ENCODE peak calls at places on chromosome 17, in seven cellular contexts. One of them, this sample, is unnamed.

GRCh38 chr17:70091681-70092080 is 16.7 kb downstream of the KCNJ16 start:
- DNase-seq in stimulated activated CD8-positive, alpha-beta memory T cell treated with anti-CD3 and anti-CD28 coated beads, Interleukin-15, amount 100 ng/mL, for 1 hour: no peak
- DNase-seq in naive thymus-derived CD8-positive, alpha-beta T cell: no peak
- DNase-seq in CD4-positive, alpha-beta T cell: no peak
- DNase-seq in SK-N-SH: no peak
- DNase-seq in T-helper 17 cell: no peak
- DNase-seq in adrenal gland: no peak
- DNase-seq in this sample: no peak

GRCh38 chr17:81003711-81004335 is 12.2 kb downstream of the CHMP6 start:
- DNase-seq in SK-N-SH: peak; percentile 80
- DNase-seq in stimulated activated CD8-positive, alpha-beta memory T cell treated with anti-CD3 and anti-CD28 coated beads, Interleukin-15, amount 100 ng/mL, for 1 hour: no peak
- DNase-seq in naive thymus-derived CD8-positive, alpha-beta T cell: no peak
- DNase-seq in adrenal gland: no peak
- DNase-seq in CD4-positive, alpha-beta T cell: no peak
- DNase-seq in T-helper 17 cell: no peak
- DNase-seq in this sample: no peak

GRCh38 chr17:4833941-4834501 is 881 bp downstream of the MINK1 start:
- DNase-seq in adrenal gland: peak; percentile 57
- DNase-seq in CD4-positive, alpha-beta T cell: no peak
- DNase-seq in SK-N-SH: peak; percentile 44
- DNase-seq in T-helper 17 cell: no peak
- DNase-seq in naive thymus-derived CD8-positive, alpha-beta T cell: no peak
- DNase-seq in stimulated activated CD8-positive, alpha-beta memory T cell treated with anti-CD3 and anti-CD28 coated beads, Interleukin-15, amount 100 ng/mL, for 1 hour: no peak
- DNase-seq in this sample: peak; percentile 7

GRCh38 chr17:66956941-66957340 is 7.6 kb upstream of the CACNG4 start:
- DNase-seq in naive thymus-derived CD8-positive, alpha-beta T cell: no peak
- DNase-seq in T-helper 17 cell: no peak
- DNase-seq in SK-N-SH: no peak
- DNase-seq in stimulated activated CD8-positive, alpha-beta memory T cell treated with anti-CD3 and anti-CD28 coated beads, Interleukin-15, amount 100 ng/mL, for 1 hour: no peak
- DNase-seq in adrenal gland: no peak
- DNase-seq in CD4-positive, alpha-beta T cell: no peak
- DNase-seq in this sample: no peak

GRCh38 chr17:34607917-34608316 is 28.5 kb downstream of the TMEM132E start:
- DNase-seq in naive thymus-derived CD8-positive, alpha-beta T cell: no peak
- DNase-seq in adrenal gland: no peak
- DNase-seq in SK-N-SH: no peak
- DNase-seq in CD4-positive, alpha-beta T cell: no peak
- DNase-seq in stimulated activated CD8-positive, alpha-beta memory T cell treated with anti-CD3 and anti-CD28 coated beads, Interleukin-15, amount 100 ng/mL, for 1 hour: no peak
- DNase-seq in T-helper 17 cell: no peak
- DNase-seq in this sample: no peak

GRCh38 chr17:34503804-34504203 is 75.6 kb upstream of the TMEM132E start:
- DNase-seq in stimulated activated CD8-positive, alpha-beta memory T cell treated with anti-CD3 and anti-CD28 coated beads, Interleukin-15, amount 100 ng/mL, for 1 hour: no peak
- DNase-seq in adrenal gland: peak; percentile 68
- DNase-seq in CD4-positive, alpha-beta T cell: no peak
- DNase-seq in naive thymus-derived CD8-positive, alpha-beta T cell: no peak
- DNase-seq in SK-N-SH: no peak
- DNase-seq in T-helper 17 cell: no peak
- DNase-seq in this sample: no peak

GRCh38 chr17:43350888-43351361 is 47.9 kb upstream of the ARL4D start:
- DNase-seq in adrenal gland: no peak
- DNase-seq in T-helper 17 cell: no peak
- DNase-seq in SK-N-SH: no peak
- DNase-seq in CD4-positive, alpha-beta T cell: no peak
- DNase-seq in naive thymus-derived CD8-positive, alpha-beta T cell: no peak
- DNase-seq in stimulated activated CD8-positive, alpha-beta memory T cell treated with anti-CD3 and anti-CD28 coated beads, Interleukin-15, amount 100 ng/mL, for 1 hour: no peak
- DNase-seq in this sample: no peak

GRCh38 chr17:78421534-78422266 is 43.3 kb downstream of the PGS1 start:
- DNase-seq in adrenal gland: peak; percentile 85
- DNase-seq in naive thymus-derived CD8-positive, alpha-beta T cell: peak; percentile 80
- DNase-seq in CD4-positive, alpha-beta T cell: peak; percentile 64
- DNase-seq in stimulated activated CD8-positive, alpha-beta memory T cell treated with anti-CD3 and anti-CD28 coated beads, Interleukin-15, amount 100 ng/mL, for 1 hour: peak; percentile 63
- DNase-seq in T-helper 17 cell: peak; percentile 65
- DNase-seq in SK-N-SH: peak; percentile 98
- DNase-seq in this sample: peak; percentile 69

GRCh38 chr17:48491527-48492273 is 39.1 kb downstream of the HOXB1 start:
- DNase-seq in T-helper 17 cell: no peak
- DNase-seq in CD4-positive, alpha-beta T cell: no peak
- DNase-seq in SK-N-SH: no peak
- DNase-seq in adrenal gland: no peak
- DNase-seq in stimulated activated CD8-positive, alpha-beta memory T cell treated with anti-CD3 and anti-CD28 coated beads, Interleukin-15, amount 100 ng/mL, for 1 hour: no peak
- DNase-seq in naive thymus-derived CD8-positive, alpha-beta T cell: no peak
- DNase-seq in this sample: no peak

GRCh38 chr17:65888649-65889048 is 303.3 kb downstream of the CEP112 start:
- DNase-seq in CD4-positive, alpha-beta T cell: no peak
- DNase-seq in SK-N-SH: no peak
- DNase-seq in stimulated activated CD8-positive, alpha-beta memory T cell treated with anti-CD3 and anti-CD28 coated beads, Interleukin-15, amount 100 ng/mL, for 1 hour: no peak
- DNase-seq in T-helper 17 cell: no peak
- DNase-seq in naive thymus-derived CD8-positive, alpha-beta T cell: no peak
- DNase-seq in adrenal gland: no peak
- DNase-seq in this sample: no peak

GRCh38 chr17:45144199-45145034 is 3.9 kb upstream of the HEXIM1 start:
- DNase-seq in adrenal gland: no peak
- DNase-seq in CD4-positive, alpha-beta T cell: no peak
- DNase-seq in SK-N-SH: peak; percentile 21
- DNase-seq in T-helper 17 cell: peak; percentile 17
- DNase-seq in stimulated activated CD8-positive, alpha-beta memory T cell treated with anti-CD3 and anti-CD28 coated beads, Interleukin-15, amount 100 ng/mL, for 1 hour: no peak
- DNase-seq in naive thymus-derived CD8-positive, alpha-beta T cell: no peak
- DNase-seq in this sample: no peak

GRCh38 chr17:71828182-71828596 is 292.6 kb upstream of the SOX9 start:
- DNase-seq in CD4-positive, alpha-beta T cell: no peak
- DNase-seq in naive thymus-derived CD8-positive, alpha-beta T cell: no peak
- DNase-seq in adrenal gland: no peak
- DNase-seq in SK-N-SH: peak; percentile 58
- DNase-seq in T-helper 17 cell: no peak
- DNase-seq in stimulated activated CD8-positive, alpha-beta memory T cell treated with anti-CD3 and anti-CD28 coated beads, Interleukin-15, amount 100 ng/mL, for 1 hour: no peak
- DNase-seq in this sample: no peak

GRCh38 chr17:39209317-39210092 is 9.4 kb downstream of the RPL19 start:
- DNase-seq in CD4-positive, alpha-beta T cell: peak; percentile 61
- DNase-seq in T-helper 17 cell: peak; percentile 46
- DNase-seq in SK-N-SH: peak; percentile 78
- DNase-seq in stimulated activated CD8-positive, alpha-beta memory T cell treated with anti-CD3 and anti-CD28 coated beads, Interleukin-15, amount 100 ng/mL, for 1 hour: peak; percentile 21
- DNase-seq in naive thymus-derived CD8-positive, alpha-beta T cell: peak; percentile 91
- DNase-seq in adrenal gland: peak; percentile 79
- DNase-seq in this sample: peak; percentile 61

GRCh38 chr17:36112572-36112971 is 8.9 kb downstream of the CCL4 start:
- DNase-seq in CD4-positive, alpha-beta T cell: no peak
- DNase-seq in stimulated activated CD8-positive, alpha-beta memory T cell treated with anti-CD3 and anti-CD28 coated beads, Interleukin-15, amount 100 ng/mL, for 1 hour: no peak
- DNase-seq in T-helper 17 cell: no peak
- DNase-seq in adrenal gland: no peak
- DNase-seq in SK-N-SH: no peak
- DNase-seq in naive thymus-derived CD8-positive, alpha-beta T cell: no peak
- DNase-seq in this sample: no peak

GRCh38 chr17:69729937-69730336 is 315.4 kb downstream of the MAP2K6 start:
- DNase-seq in naive thymus-derived CD8-positive, alpha-beta T cell: no peak
- DNase-seq in CD4-positive, alpha-beta T cell: no peak
- DNase-seq in T-helper 17 cell: no peak
- DNase-seq in stimulated activated CD8-positive, alpha-beta memory T cell treated with anti-CD3 and anti-CD28 coated beads, Interleukin-15, amount 100 ng/mL, for 1 hour: no peak
- DNase-seq in SK-N-SH: no peak
- DNase-seq in adrenal gland: no peak
- DNase-seq in this sample: no peak

GRCh38 chr17:60077672-60078519 is 825 bp downstream of the HEATR6 start:
- DNase-seq in CD4-positive, alpha-beta T cell: no peak
- DNase-seq in T-helper 17 cell: no peak
- DNase-seq in SK-N-SH: peak; percentile 28
- DNase-seq in stimulated activated CD8-positive, alpha-beta memory T cell treated with anti-CD3 and anti-CD28 coated beads, Interleukin-15, amount 100 ng/mL, for 1 hour: peak; percentile 27
- DNase-seq in naive thymus-derived CD8-positive, alpha-beta T cell: no peak
- DNase-seq in adrenal gland: no peak
- DNase-seq in this sample: peak; percentile 20

GRCh38 chr17:18230288-18231141 is 5.1 kb downstream of the LLGL1 start:
- DNase-seq in T-helper 17 cell: no peak
- DNase-seq in SK-N-SH: no peak
- DNase-seq in stimulated activated CD8-positive, alpha-beta memory T cell treated with anti-CD3 and anti-CD28 coated beads, Interleukin-15, amount 100 ng/mL, for 1 hour: no peak
- DNase-seq in naive thymus-derived CD8-positive, alpha-beta T cell: peak; percentile 52
- DNase-seq in adrenal gland: no peak
- DNase-seq in CD4-positive, alpha-beta T cell: no peak
- DNase-seq in this sample: no peak

GRCh38 chr17:53336281-53336680 is 486.4 kb upstream of the KIF2B start:
- DNase-seq in SK-N-SH: no peak
- DNase-seq in T-helper 17 cell: no peak
- DNase-seq in stimulated activated CD8-positive, alpha-beta memory T cell treated with anti-CD3 and anti-CD28 coated beads, Interleukin-15, amount 100 ng/mL, for 1 hour: no peak
- DNase-seq in naive thymus-derived CD8-positive, alpha-beta T cell: peak; percentile 36
- DNase-seq in adrenal gland: no peak
- DNase-seq in CD4-positive, alpha-beta T cell: no peak
- DNase-seq in this sample: no peak

GRCh38 chr17:33944826-33945225 is 310.3 kb upstream of the CCL2 start:
- DNase-seq in naive thymus-derived CD8-positive, alpha-beta T cell: no peak
- DNase-seq in T-helper 17 cell: no peak
- DNase-seq in adrenal gland: no peak
- DNase-seq in stimulated activated CD8-positive, alpha-beta memory T cell treated with anti-CD3 and anti-CD28 coated beads, Interleukin-15, amount 100 ng/mL, for 1 hour: no peak
- DNase-seq in SK-N-SH: no peak
- DNase-seq in CD4-positive, alpha-beta T cell: no peak
- DNase-seq in this sample: no peak

GRCh38 chr17:63370696-63371095 is 75.4 kb downstream of the CYB561 start:
- DNase-seq in SK-N-SH: no peak
- DNase-seq in T-helper 17 cell: no peak
- DNase-seq in adrenal gland: no peak
- DNase-seq in CD4-positive, alpha-beta T cell: no peak
- DNase-seq in naive thymus-derived CD8-positive, alpha-beta T cell: no peak
- DNase-seq in stimulated activated CD8-positive, alpha-beta memory T cell treated with anti-CD3 and anti-CD28 coated beads, Interleukin-15, amount 100 ng/mL, for 1 hour: no peak
- DNase-seq in this sample: no peak